ENCODE peak calls at places on chromosomes 12 and 14, in six cellular contexts. T, M, U, D, J and C are unnamed samples.
A peak's percentile ranks its signal among the peaks of the same experiment; 100 is the strongest.

GRCh38 chr12:18158774-18159557 is 69.0 kb upstream of the RERGL start:
- DNase-seq in M (no peak), D (no peak), U (no peak), T (no peak), J (peak; percentile 13), C (peak; percentile 44)

GRCh38 chr12:66252771-66253170 is 49.5 kb upstream of the HELB start:
- DNase-seq in T (no peak), M (no peak), D (no peak), U (no peak), J (no peak), C (no peak)

GRCh38 chr12:56020437-56021189 is at the start of gene IKZF4:
- DNase-seq in M (no peak), J (no peak), T (peak; percentile 91), D (no peak), U (no peak), C (no peak)

GRCh38 chr12:6426882-6427671 is 17.7 kb upstream of the CD27 start:
- DNase-seq in T (no peak), U (peak; percentile 58), J (no peak), D (no peak), M (peak; percentile 92), C (no peak)

GRCh38 chr12:15719230-15719629 is 70.0 kb downstream of the EPS8 start:
- DNase-seq in U (no peak), J (no peak), D (no peak), T (no peak), M (no peak), C (no peak)

GRCh38 chr12:76927170-76927784 is 48.5 kb upstream of the CSRP2 start:
- DNase-seq in T (peak; percentile 16), J (peak; percentile 35), D (no peak), M (no peak), U (peak; percentile 24), C (no peak)

GRCh38 chr12:29537292-29537691 is 39.8 kb upstream of the OVCH1 start:
- DNase-seq in D (no peak), U (no peak), T (no peak), J (no peak), M (no peak), C (no peak)

GRCh38 chr14:102775855-102776760 is 1.1 kb upstream of the TRAF3 start:
- DNase-seq in T (peak; percentile 50), J (no peak), U (peak; percentile 70), M (peak; percentile 85), D (peak; percentile 27), C (no peak)

GRCh38 chr14:94536836-94537235 is 24.4 kb upstream of the SERPINA4 start:
- DNase-seq in T (no peak), M (no peak), J (no peak), D (no peak), U (no peak), C (no peak)

GRCh38 chr14:75558440-75558839 is 20.0 kb upstream of the FLVCR2 start:
- DNase-seq in U (no peak), J (no peak), M (no peak), D (no peak), T (no peak), C (no peak)

GRCh38 chr12:100376166-100376565 is 19.3 kb downstream of the SLC17A8 start:
- DNase-seq in U (no peak), D (no peak), T (no peak), J (no peak), M (no peak), C (no peak)

GRCh38 chr12:42039146-42039545 is 105.5 kb downstream of the GXYLT1 start:
- DNase-seq in M (no peak), D (no peak), U (no peak), J (no peak), T (peak; percentile 69), C (no peak)

DNA sequence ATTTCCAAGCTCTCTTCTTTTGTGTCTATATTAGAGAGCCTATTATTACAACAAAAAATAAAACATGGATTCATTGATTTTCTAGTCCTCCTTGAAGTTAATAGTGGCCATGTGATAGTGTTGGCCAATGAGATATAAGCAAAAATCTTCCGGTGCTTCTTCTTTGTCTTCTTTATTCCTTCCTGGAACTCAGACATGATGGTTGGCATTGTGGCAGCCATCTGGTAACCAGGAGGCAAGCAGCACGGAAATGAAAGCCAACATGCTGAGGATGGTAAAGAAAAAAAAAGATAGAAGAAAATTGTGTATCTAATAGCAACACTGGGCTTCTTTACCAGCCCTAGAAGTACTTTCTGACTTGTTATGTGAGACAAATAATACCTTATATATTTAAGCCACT is 50.8 kb upstream of the SEL1L start:
- DNase-seq in J (no peak), M (no peak), D (no peak), U (no peak), T (no peak), C (no peak)
- H3K9me3 ChIP-seq in J (no peaks in the 10 kb centered on the region), M (no peaks in the 10 kb centered on the region), D (no peaks in the 10 kb centered on the region), U (no peaks in the 10 kb centered on the region), T (no peaks in the 10 kb centered on the region), C (no peaks in the 10 kb centered on the region)

DNA sequence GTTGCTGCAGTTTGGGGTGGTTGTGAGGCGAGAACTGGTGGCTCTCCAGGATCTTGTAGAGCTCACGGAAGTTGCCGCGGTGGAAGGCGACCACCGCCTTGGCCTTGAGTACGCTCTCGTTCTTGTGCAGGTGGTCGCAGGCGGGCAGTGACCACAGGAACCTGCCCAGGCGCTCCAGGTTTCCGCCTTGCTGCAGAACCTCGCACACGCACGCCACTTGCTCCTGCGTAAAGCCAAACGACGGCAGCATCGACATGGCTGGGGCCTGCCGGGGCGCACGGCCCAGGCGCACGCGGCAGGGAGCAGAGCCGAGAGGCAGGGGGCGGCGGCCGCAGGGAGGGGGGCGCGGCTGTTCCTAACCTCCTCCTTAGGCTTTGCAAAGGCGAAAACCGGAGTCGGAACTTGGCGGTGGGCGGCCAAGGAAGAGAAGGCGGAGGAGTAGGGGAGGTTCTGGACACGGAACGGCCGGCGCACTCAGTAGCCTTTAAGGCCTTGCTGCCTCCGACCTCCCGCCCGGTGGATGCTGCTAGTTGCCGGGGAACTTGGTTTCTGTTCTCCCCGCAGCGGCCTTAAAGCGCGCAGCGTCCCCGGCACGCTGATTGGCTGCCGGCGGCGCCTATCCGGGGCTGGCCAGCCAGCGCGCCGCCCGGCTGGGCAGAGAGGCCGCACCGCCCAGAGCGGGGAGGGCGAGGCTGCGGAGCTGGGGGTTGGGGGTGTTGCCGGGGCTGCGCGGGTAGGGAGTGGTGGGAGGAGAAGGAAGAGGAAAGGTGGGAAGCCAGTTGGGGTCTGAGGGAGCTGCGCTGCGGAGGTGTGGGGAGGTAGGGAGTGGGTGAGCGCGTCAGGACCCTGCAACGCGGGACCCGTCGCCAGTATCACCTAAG is at the start of gene SIX1:
- DNase-seq in T (peak; percentile 75), U (peak; percentile 48), J (peak; percentile 61), M (peak; percentile 80), D (peak; percentile 57), C (peak; percentile 47)
- TF ChIP-seq POLR2A in T (no peak), U (no peak), J (no peak), M (no peak), D (no peak), C (peak; percentile 48)

DNA sequence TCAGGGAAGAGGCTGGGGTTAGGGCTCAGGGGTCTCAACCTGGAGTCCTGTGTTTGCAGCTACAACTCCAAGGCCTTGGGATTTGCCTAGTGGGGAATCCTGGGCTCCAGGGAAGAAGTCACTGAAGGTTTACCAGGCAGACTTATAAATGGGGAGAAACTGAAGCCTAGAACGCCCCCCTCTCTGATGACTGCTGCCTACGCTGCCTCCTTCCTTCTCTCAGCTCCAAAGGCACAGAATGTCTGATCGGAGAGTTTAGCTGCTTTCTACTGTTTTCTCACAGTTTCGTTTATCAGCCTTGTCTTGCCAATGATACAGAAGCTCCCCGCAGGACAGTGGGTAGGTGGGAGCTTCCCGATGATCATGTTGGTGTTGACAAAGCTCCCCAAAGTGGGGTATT is 101.7 kb downstream of the CACNA1C start:
- DNase-seq in T (no peak), J (no peak), D (no peak), U (no peak), M (no peak), C (no peak)
- H3K4me1 ChIP-seq in T (no peaks in the 10 kb centered on the region), J (no peaks in the 10 kb centered on the region), D (peaks cover 69% of the 10 kb centered on the region), U (peaks cover 10% of the 10 kb centered on the region), M (peaks cover 10% of the 10 kb centered on the region), C (no peaks in the 10 kb centered on the region)

GRCh38 chr12:113438523-113439300 is 16.5 kb downstream of the SDSL start:
- DNase-seq in J (no peak), M (no peak), T (no peak), U (no peak), D (no peak), C (no peak)

GRCh38 chr12:113435367-113435766 is 13.2 kb downstream of the SDSL start:
- DNase-seq in U (no peak), T (no peak), D (no peak), M (no peak), J (no peak), C (no peak)

GRCh38 chr12:113436993-113437728 is 15.0 kb downstream of the SDSL start:
- DNase-seq in T (no peak), J (no peak), D (no peak), U (no peak), M (no peak), C (no peak)

GRCh38 chr12:113437729-113438100 is 15.5 kb downstream of the SDSL start:
- DNase-seq in T (no peak), J (no peak), U (no peak), M (no peak), D (no peak), C (no peak)

DNA sequence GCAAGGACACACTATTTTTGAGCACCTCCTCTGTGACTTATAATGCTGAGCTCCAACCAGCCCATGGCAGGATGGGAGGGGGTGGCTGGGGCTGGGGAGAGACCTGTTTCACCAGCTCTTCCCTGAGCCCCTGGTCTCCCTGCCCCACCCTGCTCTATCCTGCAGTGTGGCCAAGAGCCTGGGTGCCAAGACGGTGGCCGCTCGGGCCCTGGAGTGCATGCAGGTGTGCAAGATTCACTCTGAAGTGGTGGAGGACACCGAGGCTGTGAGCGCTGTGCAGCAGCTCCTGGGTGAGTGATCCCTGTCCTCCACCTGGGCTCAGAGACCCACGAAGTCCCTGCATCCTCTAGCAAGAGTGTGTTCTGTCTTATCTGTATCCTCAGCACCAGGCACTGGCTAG is 14.4 kb downstream of the SDSL start:
- DNase-seq in U (no peak), J (no peak), D (no peak), M (no peak), T (no peak), C (no peak)
- H3K9me3 ChIP-seq in U (no peaks in the 10 kb centered on the region), J (no peaks in the 10 kb centered on the region), D (no peaks in the 10 kb centered on the region), M (no peaks in the 10 kb centered on the region), T (no peaks in the 10 kb centered on the region), C (no peaks in the 10 kb centered on the region)